ENCODE peak calls at places on chromosomes 12 and 14, in four cellular contexts. One of them, this sample, is unnamed.

GRCh38 chr12:49903700-49904423 is at the start of gene FAIM2:
- DNase-seq in HepG2: no peak
- DNase-seq in GM12878: no peak
- DNase-seq in sigmoid colon: peak; percentile 82
- DNase-seq in this sample: peak; percentile 24

GRCh38 chr14:68655021-68655811 is 137.7 kb downstream of the ZFP36L1 start:
- DNase-seq in HepG2: peak; percentile 53
- DNase-seq in GM12878: no peak
- DNase-seq in sigmoid colon: no peak
- DNase-seq in this sample: no peak

GRCh38 chr14:96735509-96735908 is 61.7 kb upstream of the VRK1 start:
- DNase-seq in HepG2: no peak
- DNase-seq in GM12878: no peak
- DNase-seq in sigmoid colon: no peak
- DNase-seq in this sample: no peak

GRCh38 chr12:3061129-3061857 is 15.9 kb upstream of the TSPAN9 start:
- DNase-seq in HepG2: no peak
- DNase-seq in GM12878: no peak
- DNase-seq in sigmoid colon: no peak
- DNase-seq in this sample: no peak

GRCh38 chr14:63650336-63650952 is 8.8 kb upstream of the WDR89 start:
- DNase-seq in HepG2: no peak
- DNase-seq in GM12878: peak; percentile 54
- DNase-seq in sigmoid colon: no peak
- DNase-seq in this sample: no peak

GRCh38 chr12:112602150-112602549 is 183.4 kb downstream of the PTPN11 start:
- DNase-seq in HepG2: no peak
- DNase-seq in GM12878: no peak
- DNase-seq in sigmoid colon: no peak
- DNase-seq in this sample: no peak

GRCh38 chr14:72098202-72098601 is 166.0 kb downstream of the RGS6 start:
- DNase-seq in HepG2: no peak
- DNase-seq in GM12878: no peak
- DNase-seq in sigmoid colon: no peak
- DNase-seq in this sample: no peak

GRCh38 chr14:70697681-70698080 is 56.0 kb downstream of the TTC9 start:
- DNase-seq in HepG2: no peak
- DNase-seq in GM12878: no peak
- DNase-seq in sigmoid colon: no peak
- DNase-seq in this sample: no peak

GRCh38 chr14:102028733-102029132 is 58.1 kb downstream of the HSP90AA1 start:
- DNase-seq in HepG2: no peak
- DNase-seq in GM12878: no peak
- DNase-seq in sigmoid colon: no peak
- DNase-seq in this sample: peak; percentile 57

GRCh38 chr12:2454778-2455177 is 340.0 kb upstream of the FKBP4 start:
- DNase-seq in HepG2: no peak
- DNase-seq in GM12878: no peak
- DNase-seq in sigmoid colon: peak; percentile 53
- DNase-seq in this sample: no peak

GRCh38 chr14:77275041-77275854 is 4.2 kb upstream of the NGB start:
- DNase-seq in HepG2: no peak
- DNase-seq in GM12878: no peak
- DNase-seq in sigmoid colon: no peak
- DNase-seq in this sample: no peak

GRCh38 chr14:34629344-34629656 is 648 bp downstream of the SNX6 start:
- DNase-seq in HepG2: no peak
- DNase-seq in GM12878: no peak
- DNase-seq in sigmoid colon: no peak
- DNase-seq in this sample: no peak

GRCh38 chr14:92037989-92038388 is 1.9 kb downstream of the TRIP11 start:
- DNase-seq in HepG2: no peak
- DNase-seq in GM12878: no peak
- DNase-seq in sigmoid colon: no peak
- DNase-seq in this sample: no peak

GRCh38 chr14:26290007-26290530 is 307.8 kb downstream of the NOVA1 start:
- DNase-seq in HepG2: no peak
- DNase-seq in GM12878: no peak
- DNase-seq in sigmoid colon: no peak
- DNase-seq in this sample: no peak

GRCh38 chr12:67826148-67826547 is 163.1 kb upstream of the IFNG-AS1 start:
- DNase-seq in HepG2: no peak
- DNase-seq in GM12878: no peak
- DNase-seq in sigmoid colon: no peak
- DNase-seq in this sample: no peak

GRCh38 chr14:66746316-66747006 is 238.5 kb downstream of the GPHN start:
- DNase-seq in HepG2: peak; percentile 12
- DNase-seq in GM12878: no peak
- DNase-seq in sigmoid colon: no peak
- DNase-seq in this sample: no peak

GRCh38 chr12:124559182-124560017 is 8.0 kb downstream of the NCOR2 start:
- DNase-seq in HepG2: no peak
- DNase-seq in GM12878: no peak
- DNase-seq in sigmoid colon: no peak
- DNase-seq in this sample: no peak

GRCh38 chr12:117020536-117021220 is 78.5 kb downstream of the TESC start:
- DNase-seq in HepG2: no peak
- DNase-seq in GM12878: no peak
- DNase-seq in sigmoid colon: peak; percentile 33
- DNase-seq in this sample: no peak

GRCh38 chr14:103544627-103545218 is 15.7 kb downstream of the TRMT61A start:
- DNase-seq in HepG2: no peak
- DNase-seq in GM12878: no peak
- DNase-seq in sigmoid colon: no peak
- DNase-seq in this sample: no peak

GRCh38 chr12:16155938-16156337 is 121.5 kb downstream of the SLC15A5 start:
- DNase-seq in HepG2: no peak
- DNase-seq in GM12878: no peak
- DNase-seq in sigmoid colon: no peak
- DNase-seq in this sample: no peak

GRCh38 chr12:6063379-6063735 is 61.1 kb downstream of the VWF start:
- DNase-seq in HepG2: no peak
- DNase-seq in GM12878: no peak
- DNase-seq in sigmoid colon: no peak
- DNase-seq in this sample: no peak

GRCh38 chr12:16939871-16940306 is 333.9 kb upstream of the LMO3 start:
- DNase-seq in HepG2: peak; percentile 80
- DNase-seq in GM12878: peak; percentile 26
- DNase-seq in sigmoid colon: no peak
- DNase-seq in this sample: peak; percentile 63

GRCh38 chr12:46153267-46153872 is 115.5 kb downstream of the SLC38A1 start:
- DNase-seq in HepG2: peak; percentile 7
- DNase-seq in GM12878: no peak
- DNase-seq in sigmoid colon: no peak
- DNase-seq in this sample: no peak

GRCh38 chr12:26937443-26937862 is 328 bp downstream of the INTS13 start:
- DNase-seq in HepG2: no peak
- DNase-seq in GM12878: no peak
- DNase-seq in sigmoid colon: no peak
- DNase-seq in this sample: no peak

GRCh38 chr14:95784137-95784536 is 70.2 kb upstream of the TCL1A start:
- DNase-seq in HepG2: peak; percentile 16
- DNase-seq in GM12878: no peak
- DNase-seq in sigmoid colon: no peak
- DNase-seq in this sample: no peak

GRCh38 chr12:58818546-58818945 is 101.8 kb downstream of the LRIG3 start:
- DNase-seq in HepG2: no peak
- DNase-seq in GM12878: no peak
- DNase-seq in sigmoid colon: no peak
- DNase-seq in this sample: no peak

GRCh38 chr12:121797937-121798801 is 4.7 kb upstream of the RHOF start:
- DNase-seq in HepG2: no peak
- DNase-seq in GM12878: no peak
- DNase-seq in sigmoid colon: peak; percentile 89
- DNase-seq in this sample: peak; percentile 87

GRCh38 chr12:105672576-105672975 is 342.1 kb downstream of the C12orf75 start:
- DNase-seq in HepG2: no peak
- DNase-seq in GM12878: no peak
- DNase-seq in sigmoid colon: peak; percentile 90
- DNase-seq in this sample: peak; percentile 41

GRCh38 chr14:100085451-100085850 is 20.2 kb downstream of the EVL start:
- DNase-seq in HepG2: no peak
- DNase-seq in GM12878: no peak
- DNase-seq in sigmoid colon: no peak
- DNase-seq in this sample: no peak

GRCh38 chr14:105108516-105108864 is 43.3 kb upstream of the GPR132 start:
- DNase-seq in HepG2: no peak
- DNase-seq in GM12878: no peak
- DNase-seq in sigmoid colon: no peak
- DNase-seq in this sample: no peak

GRCh38 chr14:50320279-50320678 is 8.2 kb downstream of the DMAC2L start:
- DNase-seq in HepG2: no peak
- DNase-seq in GM12878: peak; percentile 39
- DNase-seq in sigmoid colon: no peak
- DNase-seq in this sample: no peak

GRCh38 chr12:71719647-71720370 is 33.9 kb downstream of the TMEM19 start:
- DNase-seq in HepG2: no peak
- DNase-seq in GM12878: no peak
- DNase-seq in sigmoid colon: no peak
- DNase-seq in this sample: no peak

GRCh38 chr14:102510616-102511520 is 1.3 kb upstream of the ANKRD9 start:
- DNase-seq in HepG2: peak; percentile 79
- DNase-seq in GM12878: no peak
- DNase-seq in sigmoid colon: peak; percentile 64
- DNase-seq in this sample: peak; percentile 92

GRCh38 chr12:3726455-3726854 is 26.5 kb downstream of the CRACR2A start:
- DNase-seq in HepG2: no peak
- DNase-seq in GM12878: no peak
- DNase-seq in sigmoid colon: no peak
- DNase-seq in this sample: no peak

GRCh38 chr12:42617622-42618021 is 28.1 kb upstream of the PRICKLE1 start:
- DNase-seq in HepG2: no peak
- DNase-seq in GM12878: no peak
- DNase-seq in sigmoid colon: no peak
- DNase-seq in this sample: no peak

GRCh38 chr12:98073610-98074009 is 441.8 kb upstream of the TMPO start:
- DNase-seq in HepG2: no peak
- DNase-seq in GM12878: no peak
- DNase-seq in sigmoid colon: no peak
- DNase-seq in this sample: no peak
- TF ChIP-seq EP300 in HepG2: no peak
- TF ChIP-seq EP300 in GM12878: no peak
- TF ChIP-seq EP300 in sigmoid colon: no peak
- TF ChIP-seq EP300 in this sample: no peak

GRCh38 chr12:69269736-69270135 is 30.4 kb downstream of the CPSF6 start:
- DNase-seq in HepG2: no peak
- DNase-seq in GM12878: no peak
- DNase-seq in sigmoid colon: no peak
- DNase-seq in this sample: no peak
- H3K36me3 ChIP-seq in HepG2: peaks cover 31% of the 10 kb centered on the region
- H3K36me3 ChIP-seq in GM12878: no peaks in the 10 kb centered on the region
- H3K36me3 ChIP-seq in sigmoid colon: no peaks in the 10 kb centered on the region
- H3K36me3 ChIP-seq in this sample: peaks cover 10% of the 10 kb centered on the region

DNA sequence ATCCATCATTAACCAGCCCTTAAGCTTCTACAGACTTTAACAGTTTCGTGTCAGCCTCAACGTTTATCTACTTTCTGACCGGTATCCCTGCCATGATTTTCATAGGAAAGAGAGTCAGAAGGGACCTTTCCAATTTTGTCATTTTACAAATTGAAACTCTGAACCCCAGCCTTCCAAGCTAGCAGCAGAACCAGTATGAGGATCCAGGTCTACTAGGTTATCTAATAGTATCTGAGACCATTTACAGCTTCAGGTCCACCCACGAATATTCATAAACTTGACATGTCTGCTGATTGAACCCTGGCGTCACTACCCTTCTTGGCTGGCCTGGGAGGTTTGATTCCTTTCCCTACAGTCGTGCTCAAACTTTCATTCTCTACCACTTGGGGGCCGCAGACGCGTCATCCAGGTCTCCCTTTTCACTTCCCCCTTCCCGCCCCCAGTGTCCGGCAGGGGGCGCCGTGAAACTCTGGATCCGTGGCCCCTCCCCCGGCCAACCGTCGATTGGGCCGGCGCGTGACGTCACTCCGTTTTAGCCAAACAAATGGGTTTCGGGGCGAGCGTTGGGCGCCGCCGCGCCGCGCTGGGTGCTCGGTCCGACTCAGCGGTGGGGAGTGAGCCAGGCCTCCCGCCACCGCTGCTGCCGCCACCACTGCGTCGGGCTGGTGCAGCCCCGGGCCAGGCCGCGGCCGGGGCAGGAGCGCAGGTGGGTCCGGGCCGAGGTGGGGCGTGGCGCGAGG is at the start of gene FBXO34:
- DNase-seq in HepG2: peak; percentile 94
- DNase-seq in GM12878: peak; percentile 87
- DNase-seq in sigmoid colon: peak; percentile 99
- DNase-seq in this sample: peak; percentile 100
- TF ChIP-seq EP300 in HepG2: no peak
- TF ChIP-seq EP300 in GM12878: peak; percentile 59
- TF ChIP-seq EP300 in sigmoid colon: no peak
- TF ChIP-seq EP300 in this sample: peak; percentile 57

GRCh38 chr12:92921877-92922276 is 7.2 kb downstream of the EEA1 start:
- DNase-seq in HepG2: no peak
- DNase-seq in GM12878: peak; percentile 51
- DNase-seq in sigmoid colon: no peak
- DNase-seq in this sample: no peak
- H3K36me3 ChIP-seq in HepG2: peaks cover 2% of the 10 kb centered on the region
- H3K36me3 ChIP-seq in GM12878: no peaks in the 10 kb centered on the region
- H3K36me3 ChIP-seq in sigmoid colon: no peaks in the 10 kb centered on the region
- H3K36me3 ChIP-seq in this sample: no peaks in the 10 kb centered on the region